ENCODE peak calls at places on chromosomes 13 and 19, in seven cellular contexts. S is astrocyte of the spinal cord, N is CMK, A is heart left ventricle, F is neural crest cell, K is SJSA1, R is fibroblast of lung. U is an unnamed sample.

GRCh38 chr19:1243768-1244692 is 2.5 kb downstream of the ATP5F1D start:
- DNase-seq in S (peak), N (no peak), A (peak), F (peak), K (peak), R (peak), U (peak)

GRCh38 chr19:1266116-1266817 is 2.9 kb upstream of the CIRBP start:
- DNase-seq in S (peak), N (no peak), A (peak), F (peak), K (peak), R (peak), U (peak)

GRCh38 chr19:46911456-46911855 is 50.7 kb downstream of the ARHGAP35 start:
- DNase-seq in S (no peak), N (no peak), A (no peak), F (no peak), K (no peak), R (no peak), U (no peak)

GRCh38 chr19:31890230-31890629 is 455.2 kb upstream of the ZNF507 start:
- DNase-seq in S (no peak), N (no peak), A (no peak), F (no peak), K (no peak), R (no peak), U (no peak)

GRCh38 chr19:55173186-55173716 is 6.8 kb upstream of the DNAAF3 start:
- DNase-seq in S (no peak), N (no peak), A (no peak), F (no peak), K (no peak), R (no peak), U (no peak)

GRCh38 chr19:40423227-40423566 is 2.6 kb downstream of the SERTAD1 start:
- DNase-seq in S (no peak), N (no peak), A (no peak), F (no peak), K (no peak), R (no peak), U (no peak)

GRCh38 chr13:26477681-26478080 is 79.8 kb upstream of the WASF3 start:
- DNase-seq in S (no peak), N (no peak), A (no peak), F (no peak), K (no peak), R (no peak), U (no peak)

GRCh38 chr19:17420267-17420924 is 549 bp downstream of the MVB12A start:
- DNase-seq in S (peak), N (no peak), A (peak), F (peak), K (peak), R (no peak), U (peak)

GRCh38 chr19:18939922-18940775 is 868 bp downstream of the HOMER3 start:
- DNase-seq in S (peak), N (no peak), A (peak), F (peak), K (peak), R (peak), U (peak)

GRCh38 chr19:1336079-1336684 is 47.5 kb upstream of the NDUFS7 start:
- DNase-seq in S (no peak), N (no peak), A (no peak), F (no peak), K (no peak), R (no peak), U (no peak)

GRCh38 chr19:35911790-35912189 is 3.7 kb upstream of the TYROBP start:
- DNase-seq in S (no peak), N (no peak), A (no peak), F (no peak), K (no peak), R (no peak), U (no peak)

GRCh38 chr13:39385621-39386231 is 217.3 kb downstream of the LHFPL6 start:
- DNase-seq in S (peak), N (no peak), A (no peak), F (no peak), K (peak), R (no peak), U (no peak)

GRCh38 chr19:56142087-56142787 is 1.1 kb downstream of the ZNF444 start:
- DNase-seq in S (no peak), N (no peak), A (no peak), F (no peak), K (no peak), R (no peak), U (no peak)

GRCh38 chr19:32675720-32676185 is at the start of gene RGS9BP:
- DNase-seq in S (peak), N (peak), A (peak), F (peak), K (no peak), R (peak), U (peak)

GRCh38 chr19:17159466-17160393 is 55.4 kb upstream of the USE1 start:
- DNase-seq in S (no peak), N (no peak), A (no peak), F (no peak), K (no peak), R (peak), U (no peak)

GRCh38 chr13:71864981-71865857 is 1.8 kb downstream of the DACH1 start:
- DNase-seq in S (peak), N (peak), A (peak), F (peak), K (no peak), R (peak), U (peak)

GRCh38 chr13:60226507-60226906 is 62.8 kb upstream of the DIAPH3 start:
- DNase-seq in S (peak), N (no peak), A (no peak), F (no peak), K (no peak), R (peak), U (no peak)

GRCh38 chr19:45769821-45770191 is 754 bp upstream of the SIX5 start:
- DNase-seq in S (no peak), N (peak), A (peak), F (no peak), K (no peak), R (no peak), U (peak)

GRCh38 chr13:46178143-46178542 is 3.8 kb downstream of the LCP1 start:
- DNase-seq in S (no peak), N (no peak), A (no peak), F (no peak), K (no peak), R (no peak), U (no peak)

GRCh38 chr19:29671393-29672076 is 6.3 kb downstream of the PLEKHF1 start:
- DNase-seq in S (peak), N (no peak), A (peak), F (no peak), K (peak), R (no peak), U (peak)

GRCh38 chr19:17538684-17539287 is 16.7 kb upstream of the COLGALT1 start:
- DNase-seq in S (no peak), N (no peak), A (no peak), F (no peak), K (no peak), R (no peak), U (no peak)

GRCh38 chr13:20354722-20355121 is 122.6 kb upstream of the GJB6 start:
- DNase-seq in S (no peak), N (no peak), A (no peak), F (no peak), K (no peak), R (no peak), U (no peak)

GRCh38 chr13:51873837-51874236 is 12.1 kb downstream of the CCDC70 start:
- DNase-seq in S (no peak), N (no peak), A (no peak), F (no peak), K (no peak), R (no peak), U (no peak)

U was measured in posterior vena cava.